ENCODE peak calls at places on chromosomes 11 and 22, in six cellular contexts. W is Calu3; P is nephron progenitor cell; T is GM10248; D is CD4-positive, alpha-beta T cell; X is PC-3. C is an unnamed sample.

GRCh38 chr11:117930668-117931330 is 1.6 kb upstream of the TMPRSS13 start:
- DNase-seq in W (no peak), P (no peak), T (peak; percentile 51), D (no peak), X (no peak), C (no peak)

GRCh38 chr11:14623036-14623435 is 20.6 kb upstream of the PDE3B start:
- DNase-seq in W (no peak), P (no peak), T (no peak), D (no peak), X (no peak), C (no peak)

GRCh38 chr11:10394229-10395100 is 60.6 kb upstream of the AMPD3 start:
- DNase-seq in W (no peak), P (no peak), T (no peak), D (no peak), X (peak; percentile 73), C (no peak)

GRCh38 chr22:27105142-27106025 is 448.0 kb downstream of the MIAT start:
- DNase-seq in W (no peak), P (no peak), T (no peak), D (no peak), X (no peak), C (no peak)

GRCh38 chr11:102384419-102385052 is 37.5 kb downstream of the BIRC2 start:
- DNase-seq in W (no peak), P (no peak), T (no peak), D (no peak), X (no peak), C (no peak)

GRCh38 chr11:81987829-81988472 is 745.7 kb downstream of the FAM181B start:
- DNase-seq in W (no peak), P (no peak), T (no peak), D (no peak), X (no peak), C (no peak)

GRCh38 chr11:130774703-130775102 is 141.6 kb downstream of the SNX19 start:
- DNase-seq in W (no peak), P (no peak), T (no peak), D (no peak), X (peak; percentile 17), C (no peak)

GRCh38 chr11:62823677-62824076 is 8.2 kb downstream of the STX5 start:
- DNase-seq in W (no peak), P (no peak), T (no peak), D (no peak), X (no peak), C (no peak)

GRCh38 chr22:41801147-41801819 is 804 bp downstream of the CCDC134 start:
- DNase-seq in W (no peak), P (no peak), T (no peak), D (no peak), X (no peak), C (no peak)

GRCh38 chr11:87061766-87062165 is 24.0 kb downstream of the TMEM135 start:
- DNase-seq in W (no peak), P (no peak), T (no peak), D (no peak), X (no peak), C (no peak)

GRCh38 chr11:111063711-111064110 is 181.8 kb upstream of the POU2AF2 start:
- DNase-seq in W (no peak), P (no peak), T (no peak), D (no peak), X (peak; percentile 23), C (no peak)

GRCh38 chr11:111633756-111634362 is 31.6 kb downstream of the SIK2 start:
- DNase-seq in W (no peak), P (no peak), T (no peak), D (no peak), X (peak; percentile 44), C (no peak)

GRCh38 chr11:91366816-91367215 is 857.8 kb upstream of the FAT3 start:
- DNase-seq in W (no peak), P (no peak), T (no peak), D (no peak), X (peak; percentile 19), C (no peak)

GRCh38 chr11:20015529-20016427 is 144.5 kb downstream of the DBX1 start:
- DNase-seq in W (no peak), P (no peak), T (no peak), D (no peak), X (no peak), C (no peak)

GRCh38 chr22:47587361-47587760 is 824.9 kb downstream of the TBC1D22A start:
- DNase-seq in W (no peak), P (no peak), T (no peak), D (no peak), X (no peak), C (no peak)

GRCh38 chr22:33050614-33051230 is 7.5 kb downstream of the SYN3 start:
- DNase-seq in W (no peak), P (no peak), T (no peak), D (no peak), X (no peak), C (no peak)

GRCh38 chr11:86940122-86940777 is 14.9 kb downstream of the FZD4 start:
- DNase-seq in W (no peak), P (peak; percentile 40), T (no peak), D (no peak), X (peak; percentile 76), C (no peak)

GRCh38 chr11:40401132-40401853 is 1058.2 kb downstream of the LRRC4C start:
- DNase-seq in W (no peak), P (no peak), T (no peak), D (no peak), X (no peak), C (no peak)

GRCh38 chr11:43786016-43786415 is 94.6 kb upstream of the ALKBH3 start:
- DNase-seq in W (no peak), P (no peak), T (no peak), D (no peak), X (no peak), C (no peak)

GRCh38 chr11:10328314-10329090 is 23.6 kb downstream of the ADM start:
- DNase-seq in W (no peak), P (no peak), T (no peak), D (no peak), X (peak; percentile 37), C (no peak)

GRCh38 chr11:46903846-46904245 is 14.5 kb downstream of the LRP4 start:
- DNase-seq in W (no peak), P (no peak), T (no peak), D (no peak), X (no peak), C (no peak)

GRCh38 chr11:117663826-117664225 is 133.2 kb downstream of the DSCAML1 start:
- DNase-seq in W (no peak), P (peak; percentile 30), T (no peak), D (no peak), X (no peak), C (no peak)

GRCh38 chr11:60345489-60345888 is 18.4 kb downstream of the MS4A6E start:
- DNase-seq in W (peak; percentile 63), P (peak; percentile 12), T (no peak), D (no peak), X (peak; percentile 54), C (peak; percentile 20)
- TF ChIP-seq CTCF in W (peak; percentile 56), P (peak; percentile 35), T (peak; percentile 62), D (no peak), X (peak; percentile 70), C (peak; percentile 56)

GRCh38 chr22:50180727-50181521 is 4.8 kb upstream of the TRABD start:
- DNase-seq in W (no peak), P (no peak), T (no peak), D (no peak), X (no peak), C (no peak)
- TF ChIP-seq CTCF in W (no peak), P (no peak), T (no peak), D (no peak), X (no peak), C (no peak)

DNA sequence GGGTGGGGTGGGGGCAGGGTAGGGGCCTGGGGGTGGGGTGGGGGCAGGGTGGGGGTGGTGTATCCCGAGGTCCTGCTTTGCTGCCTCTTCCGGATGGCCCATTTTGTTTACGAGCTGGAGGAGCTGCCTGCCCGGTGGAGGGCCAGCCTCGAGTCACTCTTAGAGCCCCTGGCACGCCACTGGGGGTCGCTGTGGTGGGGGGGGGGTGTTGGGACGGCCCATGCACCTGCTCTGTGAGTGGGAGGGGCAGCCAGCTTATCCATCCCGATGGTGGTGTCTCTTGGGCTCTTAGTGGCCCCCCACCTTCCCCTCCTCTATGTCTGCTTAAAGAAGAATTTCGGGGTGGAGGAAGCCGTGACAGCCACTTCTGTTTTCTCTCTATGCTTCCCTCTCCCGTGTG is 24.6 kb downstream of the MRGPRD start:
- DNase-seq in W (no peak), P (peak; percentile 57), T (peak; percentile 66), D (peak; percentile 4), X (no peak), C (peak; percentile 23)
- TF ChIP-seq CTCF in W (no peak), P (no peak), T (peak; percentile 33), D (no peak), X (peak; percentile 58), C (peak; percentile 37)

DNA sequence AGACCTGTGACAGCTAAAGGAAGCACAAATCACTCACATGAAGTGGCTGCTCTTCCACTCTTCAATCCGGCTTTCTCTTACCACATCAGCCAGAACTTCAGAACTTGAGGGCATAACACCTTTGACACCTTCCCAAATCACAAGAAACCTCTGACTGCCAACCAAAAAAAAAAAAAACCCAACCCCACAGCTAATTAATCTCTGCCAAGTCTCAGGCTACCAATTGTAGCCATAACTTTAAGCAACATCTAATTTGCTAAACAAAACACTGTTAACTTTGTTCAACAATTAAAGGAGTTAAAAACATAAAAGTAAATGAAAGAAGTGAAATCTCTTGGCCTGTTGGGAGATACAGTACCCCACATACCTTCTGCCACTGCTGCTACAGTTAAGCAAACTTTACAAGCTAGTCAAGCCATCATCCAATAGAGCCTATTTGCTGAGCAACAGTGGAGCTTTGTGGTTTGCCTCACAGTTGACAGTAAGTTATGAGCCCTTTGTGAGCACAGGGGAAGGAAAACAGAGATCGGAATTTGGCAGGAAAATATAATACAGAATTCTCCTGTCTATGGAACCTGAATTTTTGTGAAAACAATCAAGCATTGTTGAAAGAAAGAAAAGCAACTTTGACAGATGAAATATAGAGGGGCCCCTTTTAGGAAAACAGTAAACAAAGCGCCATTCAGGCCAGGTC is at the start of gene SOX6:
- DNase-seq in W (peak; percentile 14), P (no peak), T (no peak), D (no peak), X (no peak), C (no peak)
- TF ChIP-seq CTCF in W (no peak), P (no peak), T (no peak), D (no peak), X (no peak), C (no peak)

GRCh38 chr22:22702159-22702873 is 57.9 kb downstream of the GGTLC2 start:
- DNase-seq in W (peak; percentile 55), P (no peak), T (no peak), D (no peak), X (peak; percentile 49), C (no peak)
- TF ChIP-seq CTCF in W (peak; percentile 44), P (peak; percentile 16), T (peak; percentile 72), D (no peak), X (peak; percentile 46), C (peak; percentile 30)

GRCh38 chr11:63931045-63931444 is 7.8 kb upstream of the NAA40 start:
- DNase-seq in W (no peak), P (no peak), T (no peak), D (no peak), X (no peak), C (no peak)
- TF ChIP-seq CTCF in W (no peak), P (no peak), T (no peak), D (no peak), X (no peak), C (no peak)

GRCh38 chr22:35517207-35517606 is 23.4 kb upstream of the RASD2 start:
- DNase-seq in W (no peak), P (no peak), T (no peak), D (no peak), X (no peak), C (no peak)
- TF ChIP-seq CTCF in W (no peak), P (no peak), T (no peak), D (no peak), X (no peak), C (no peak)

C was measured in neural crest cell.